ENCODE peak calls at places on chromosomes 12 and 14, in six cellular contexts. G is SK-MEL-5, J is fibroblast of villous mesenchyme, M is iPS DF 19.7, A is HCT116, U is endothelial cell. V is an unnamed sample.

GRCh38 chr14:105945891-105946290 is 419.5 kb downstream of the TMEM121 start:
- DNase-seq in G (peak), J (no peak), M (no peak), A (no peak), U (no peak), V (no peak)

GRCh38 chr12:100184549-100184948 is 16.1 kb upstream of the ACTR6 start:
- DNase-seq in G (peak), J (peak), M (no peak), A (no peak), U (no peak), V (no peak)

GRCh38 chr12:23949212-23950010 is at the start of gene SOX5:
- DNase-seq in G (peak), J (peak), M (peak), A (no peak), U (peak), V (no peak)

GRCh38 chr14:105102361-105102760 is 37.1 kb upstream of the GPR132 start:
- DNase-seq in G (no peak), J (no peak), M (no peak), A (no peak), U (no peak), V (no peak)

GRCh38 chr12:66905201-66905600 is 226.3 kb upstream of the GRIP1 start:
- DNase-seq in G (no peak), J (no peak), M (no peak), A (no peak), U (no peak), V (no peak)

GRCh38 chr12:91326043-91327027 is 143.7 kb upstream of the DCN start:
- DNase-seq in G (peak), J (peak), M (peak), A (peak), U (peak), V (no peak)

GRCh38 chr14:66281036-66281776 is 205.0 kb upstream of the CCDC196 start:
- DNase-seq in G (no peak), J (peak), M (no peak), A (no peak), U (no peak), V (no peak)

GRCh38 chr12:86600664-86601231 is 344.6 kb upstream of the MGAT4C start:
- DNase-seq in G (no peak), J (no peak), M (no peak), A (no peak), U (no peak), V (no peak)

GRCh38 chr12:80823393-80823792 is 106.7 kb downstream of the MYF5 start:
- DNase-seq in G (no peak), J (no peak), M (no peak), A (no peak), U (no peak), V (no peak)

GRCh38 chr12:113214938-113215400 is 6.3 kb upstream of the TPCN1 start:
- DNase-seq in G (peak), J (peak), M (no peak), A (peak), U (no peak), V (peak)

GRCh38 chr14:105364100-105364708 is 34.1 kb upstream of the TEX22 start:
- DNase-seq in G (peak), J (peak), M (no peak), A (no peak), U (no peak), V (no peak)

GRCh38 chr12:91144053-91144452 is 32.8 kb upstream of the LUM start:
- DNase-seq in G (no peak), J (peak), M (no peak), A (no peak), U (no peak), V (peak)

GRCh38 chr14:31950760-31951637 is 126.1 kb upstream of the ARHGAP5 start:
- DNase-seq in G (no peak), J (peak), M (no peak), A (no peak), U (no peak), V (no peak)

GRCh38 chr14:77024171-77024627 is 4.3 kb downstream of the IRF2BPL start:
- DNase-seq in G (no peak), J (peak), M (peak), A (no peak), U (no peak), V (no peak)

GRCh38 chr14:90599339-90599738 is 202.5 kb downstream of the CALM1 start:
- DNase-seq in G (no peak), J (no peak), M (no peak), A (no peak), U (no peak), V (no peak)

GRCh38 chr14:102019141-102019540 is 54.8 kb downstream of the DYNC1H1 start:
- DNase-seq in G (no peak), J (no peak), M (no peak), A (no peak), U (no peak), V (no peak)

GRCh38 chr14:68140111-68140741 is 320.6 kb downstream of the RAD51B start:
- DNase-seq in G (peak), J (peak), M (peak), A (peak), U (peak), V (peak)

GRCh38 chr12:11795910-11796459 is 146.5 kb downstream of the ETV6 start:
- DNase-seq in G (no peak), J (peak), M (no peak), A (peak), U (no peak), V (no peak)

GRCh38 chr12:122350444-122350843 is 72.0 kb downstream of the CLIP1 start:
- DNase-seq in G (no peak), J (no peak), M (no peak), A (no peak), U (no peak), V (no peak)

GRCh38 chr14:106845286-106846087 is 1319.1 kb downstream of the TMEM121 start:
- DNase-seq in G (no peak), J (peak), M (no peak), A (no peak), U (no peak), V (no peak)